ENCODE peak calls at places on chromosome 16, in nine cellular contexts. X is colonic mucosa, C is brain microvascular endothelial cell, Z is astrocyte, I is IMR-90, H is mesendoderm, R is upper lobe of right lung, D is PC-3, N is body of pancreas. Q is an unnamed sample. For H3K36me3, the result is how much of the 10 kb centered on the place peaks cover.

GRCh38 chr16:85974428-85975375 is 75.7 kb downstream of the IRF8 start:
- DNase-seq in X (peak), C (no peak), Z (no peak), I (no peak), H (no peak), R (no peak), D (no peak), N (no peak), Q (no peak)

GRCh38 chr16:57301126-57301817 is 16.8 kb upstream of the PLLP start:
- DNase-seq in X (peak), C (no peak), Z (no peak), I (no peak), H (peak), R (no peak), D (no peak), N (no peak), Q (no peak)

GRCh38 chr16:80751167-80751566 is 53.2 kb downstream of the CDYL2 start:
- DNase-seq in X (no peak), C (peak), Z (peak), I (peak), H (peak), R (no peak), D (peak), N (no peak), Q (no peak)

GRCh38 chr16:64711596-64711995 is 410.3 kb downstream of the CDH11 start:
- DNase-seq in X (no peak), C (no peak), Z (peak), I (no peak), H (no peak), R (no peak), D (no peak), N (no peak), Q (no peak)

GRCh38 chr16:27286446-27286845 is 17.9 kb upstream of the NSMCE1 start:
- DNase-seq in X (no peak), C (peak), Z (peak), I (peak), H (no peak), R (no peak), D (peak), N (peak), Q (no peak)

GRCh38 chr16:69839798-69840409 is 77.8 kb downstream of the WWP2 start:
- DNase-seq in X (peak), C (no peak), Z (no peak), I (no peak), H (no peak), R (peak), D (no peak), N (peak), Q (no peak)

GRCh38 chr16:46899443-46900143 is 15.4 kb downstream of the GPT2 start:
- DNase-seq in X (no peak), C (peak), Z (no peak), I (peak), H (no peak), R (no peak), D (no peak), N (no peak), Q (no peak)

GRCh38 chr16:27311449-27311831 is 2.3 kb upstream of the IL4R start:
- DNase-seq in X (no peak), C (no peak), Z (peak), I (peak), H (no peak), R (no peak), D (no peak), N (no peak), Q (no peak)

GRCh38 chr16:70271696-70272095 is 17.6 kb downstream of the AARS1 start:
- DNase-seq in X (no peak), C (no peak), Z (no peak), I (no peak), H (no peak), R (no peak), D (no peak), N (no peak), Q (no peak)

GRCh38 chr16:16101585-16101984 is 121.7 kb downstream of the ABCC6 start:
- DNase-seq in X (no peak), C (no peak), Z (no peak), I (no peak), H (no peak), R (no peak), D (no peak), N (no peak), Q (no peak)

GRCh38 chr16:24988593-24989338 is 26.4 kb downstream of the ARHGAP17 start:
- DNase-seq in X (peak), C (peak), Z (peak), I (peak), H (peak), R (no peak), D (peak), N (peak), Q (no peak)

GRCh38 chr16:13923703-13924298 is 3.8 kb downstream of the ERCC4 start:
- DNase-seq in X (no peak), C (no peak), Z (peak), I (peak), H (peak), R (no peak), D (peak), N (no peak), Q (no peak)

GRCh38 chr16:87895641-87896141 is 26.4 kb upstream of the SLC7A5 start:
- DNase-seq in X (no peak), C (peak), Z (peak), I (peak), H (no peak), R (no peak), D (no peak), N (peak), Q (peak)

GRCh38 chr16:6020162-6020980 is 922.8 kb upstream of the EEF2KMT start:
- DNase-seq in X (no peak), C (no peak), Z (no peak), I (no peak), H (peak), R (no peak), D (no peak), N (no peak), Q (no peak)

GRCh38 chr16:1768767-1769401 is 2.5 kb downstream of the NME3 start:
- DNase-seq in X (no peak), C (no peak), Z (no peak), I (no peak), H (no peak), R (no peak), D (no peak), N (no peak), Q (no peak)

GRCh38 chr16:1766701-1767100 is 4.6 kb downstream of the NME3 start:
- DNase-seq in X (no peak), C (no peak), Z (no peak), I (no peak), H (no peak), R (no peak), D (no peak), N (no peak), Q (no peak)

GRCh38 chr16:1769402-1770300 is 1.7 kb downstream of the NME3 start:
- DNase-seq in X (no peak), C (no peak), Z (no peak), I (no peak), H (no peak), R (no peak), D (no peak), N (no peak), Q (no peak)

GRCh38 chr16:1767116-1767994 is 4.0 kb downstream of the NME3 start:
- DNase-seq in X (no peak), C (no peak), Z (no peak), I (no peak), H (no peak), R (no peak), D (no peak), N (no peak), Q (no peak)

GRCh38 chr16:1768061-1768766 is 3.1 kb downstream of the NME3 start:
- DNase-seq in X (no peak), C (no peak), Z (no peak), I (no peak), H (no peak), R (no peak), D (no peak), N (no peak), Q (no peak)
- H3K36me3 ChIP-seq in X (under half), C (half or more), Z (under half), I (half or more), H (under half), R (under half), D (under half), N (under half), Q (under half)

DNA sequence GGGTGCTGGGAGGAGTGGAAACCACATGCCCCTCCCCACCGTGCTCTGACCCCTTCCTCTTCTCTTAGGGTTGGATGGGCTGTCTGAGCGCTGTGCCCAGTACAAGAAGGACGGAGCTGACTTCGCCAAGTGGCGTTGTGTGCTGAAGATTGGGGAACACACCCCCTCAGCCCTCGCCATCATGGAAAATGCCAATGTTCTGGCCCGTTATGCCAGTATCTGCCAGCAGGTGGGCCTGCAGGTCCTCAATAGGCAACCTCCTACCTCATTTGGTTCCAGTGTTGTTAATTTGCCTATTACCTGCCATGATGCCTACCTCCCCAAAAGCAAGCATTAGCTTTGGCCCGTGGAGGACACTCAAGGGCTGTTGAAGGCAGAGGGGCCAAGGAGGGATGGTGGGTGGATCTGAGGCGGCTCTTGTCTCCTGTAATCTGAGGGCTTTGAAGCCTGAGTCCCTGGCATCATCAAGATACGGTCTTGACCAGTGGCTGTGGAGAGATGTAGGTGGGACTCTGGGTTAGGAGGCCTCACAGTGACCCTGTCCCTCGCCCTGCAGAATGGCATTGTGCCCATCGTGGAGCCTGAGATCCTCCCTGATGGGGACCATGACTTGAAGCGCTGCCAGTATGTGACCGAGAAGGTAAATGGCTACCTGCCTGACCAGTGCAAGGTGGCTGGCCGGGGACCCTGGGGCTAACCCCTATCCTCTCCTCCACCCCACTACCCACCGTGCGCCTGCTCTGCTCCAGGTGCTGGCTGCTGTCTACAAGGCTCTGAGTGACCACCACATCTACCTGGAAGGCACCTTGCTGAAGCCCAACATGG is 3.4 kb downstream of the ALDOA start:
- DNase-seq in X (no peak), C (no peak), Z (no peak), I (no peak), H (peak), R (no peak), D (peak), N (peak), Q (peak)
- H3K36me3 ChIP-seq in X (under half), C (half or more), Z (under half), I (half or more), H (under half), R (half or more), D (half or more), N (under half), Q (under half)

DNA sequence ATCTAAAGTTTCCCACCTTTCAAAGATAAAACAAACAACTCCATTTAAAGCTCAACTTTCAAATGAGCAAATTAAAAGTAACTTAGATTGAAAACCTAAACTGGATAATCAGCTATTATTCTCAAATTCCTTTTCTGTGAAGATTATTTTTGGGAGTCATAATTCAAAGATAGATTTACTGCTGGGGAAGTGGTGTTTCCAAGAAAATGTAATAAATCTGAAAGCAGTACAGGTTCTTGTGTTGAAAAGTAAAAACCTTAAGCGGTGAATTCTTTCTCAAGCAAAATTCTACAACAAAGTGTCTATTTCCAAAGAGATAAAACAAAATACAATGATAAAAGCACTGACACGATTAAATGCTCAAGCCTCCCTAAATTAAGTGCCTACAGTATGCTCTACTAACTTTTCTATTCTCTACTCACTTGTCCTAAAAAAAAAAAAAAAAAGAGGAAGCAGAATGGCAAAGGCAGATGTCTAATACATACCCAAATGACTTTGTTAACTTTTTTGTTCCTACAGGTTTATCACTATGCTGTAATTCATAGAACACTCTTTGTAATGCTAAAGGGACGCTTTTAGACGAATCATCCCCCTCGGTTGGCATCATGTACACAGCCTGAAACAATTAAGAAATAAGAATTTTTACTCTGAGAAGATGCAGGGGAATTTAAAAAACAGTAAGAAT is 34.5 kb downstream of the LITAFD start:
- DNase-seq in X (no peak), C (no peak), Z (no peak), I (no peak), H (no peak), R (no peak), D (no peak), N (no peak), Q (no peak)
- H3K36me3 ChIP-seq in X (under half), C (half or more), Z (under half), I (under half), H (under half), R (half or more), D (under half), N (under half), Q (half or more)

DNA sequence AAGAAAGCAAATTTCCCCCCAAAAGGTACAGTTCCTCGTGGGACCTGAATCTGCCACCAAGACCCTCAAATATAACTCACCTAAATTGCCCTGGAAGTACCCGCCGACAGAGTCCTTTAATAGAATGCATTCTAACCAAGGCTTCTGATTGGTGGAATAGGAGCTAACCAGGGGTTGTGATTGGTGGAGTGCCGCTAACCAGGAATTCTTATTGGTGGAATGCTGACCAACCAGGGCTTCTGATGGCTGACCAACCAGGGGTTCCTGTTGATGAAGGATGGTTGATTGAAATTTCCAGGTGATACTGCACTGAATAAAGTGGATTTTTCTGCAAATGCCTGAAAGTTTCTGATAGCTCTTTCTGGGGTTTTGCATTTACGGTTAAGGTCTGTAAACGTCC is 6.5 kb downstream of the TFAP4 start:
- DNase-seq in X (no peak), C (no peak), Z (no peak), I (no peak), H (peak), R (no peak), D (peak), N (no peak), Q (no peak)
- H3K36me3 ChIP-seq in X (under half), C (under half), Z (under half), I (under half), H (under half), R (under half), D (under half), N (under half), Q (under half)

GRCh38 chr16:84740596-84741071 is 40.8 kb downstream of the USP10 start:
- DNase-seq in X (no peak), C (no peak), Z (no peak), I (no peak), H (no peak), R (no peak), D (no peak), N (no peak), Q (no peak)

GRCh38 chr16:84738255-84739038 is 38.6 kb downstream of the USP10 start:
- DNase-seq in X (peak), C (peak), Z (no peak), I (peak), H (peak), R (peak), D (peak), N (peak), Q (peak)

GRCh38 chr16:84737658-84738057 is 37.9 kb downstream of the USP10 start:
- DNase-seq in X (peak), C (no peak), Z (no peak), I (no peak), H (no peak), R (peak), D (no peak), N (peak), Q (no peak)

GRCh38 chr16:84741351-84741791 is 41.6 kb downstream of the USP10 start:
- DNase-seq in X (no peak), C (no peak), Z (no peak), I (peak), H (no peak), R (no peak), D (peak), N (peak), Q (no peak)

DNA sequence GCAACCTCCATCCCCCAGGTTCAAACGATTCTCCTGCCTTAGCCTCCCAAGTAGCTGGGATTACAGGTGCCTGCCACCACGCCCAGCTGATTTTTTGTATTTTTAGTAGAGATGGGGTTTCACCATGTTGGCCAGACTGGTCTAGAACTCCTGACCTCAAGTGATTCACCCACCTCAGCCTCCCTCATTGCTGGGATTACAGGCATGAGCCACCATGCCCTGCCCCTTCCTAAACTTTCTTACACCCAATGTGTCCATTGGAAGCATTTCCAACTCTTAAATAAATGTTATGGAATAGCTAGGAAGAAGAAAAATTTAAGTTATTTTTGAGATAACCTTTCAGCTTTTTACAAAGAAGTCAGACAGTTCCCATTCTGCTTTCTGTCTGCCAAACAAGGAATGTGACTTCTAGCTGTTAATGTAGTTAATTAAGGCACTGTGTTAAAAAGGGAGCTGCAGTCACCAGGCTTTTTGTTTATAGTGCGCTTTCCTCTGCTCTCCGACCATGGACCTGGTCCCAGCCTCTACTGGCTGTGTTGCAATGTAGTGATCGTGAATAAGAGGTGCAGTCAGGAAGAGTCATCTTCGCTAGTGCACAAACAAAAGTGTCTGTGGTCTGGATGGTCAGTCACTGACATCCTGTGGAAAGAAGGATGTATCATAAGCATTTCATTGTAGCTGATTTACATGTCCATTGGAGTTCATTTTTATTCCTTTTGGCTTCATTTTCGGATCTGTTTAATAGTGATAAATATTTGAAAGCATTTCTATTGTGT is 39.7 kb downstream of the USP10 start:
- DNase-seq in X (no peak), C (peak), Z (peak), I (peak), H (no peak), R (no peak), D (peak), N (peak), Q (no peak)
- H3K36me3 ChIP-seq in X (under half), C (under half), Z (under half), I (under half), H (under half), R (under half), D (under half), N (under half), Q (under half)